ENCODE peak calls at places on chromosomes 12 and 14, in seven cellular contexts. A, X, Y, M, N, U and J are unnamed samples.

GRCh38 chr12:106601031-106601430 is 18.2 kb downstream of the RFX4 start:
- DNase-seq in A (no peak), X (no peak), Y (no peak), M (no peak), N (no peak), U (no peak), J (no peak)

GRCh38 chr14:99246536-99247083 is 25.4 kb downstream of the BCL11B start:
- DNase-seq in A (no peak), X (no peak), Y (no peak), M (no peak), N (no peak), U (no peak), J (no peak)

GRCh38 chr12:12661086-12661485 is 34.9 kb downstream of the GPR19 start:
- DNase-seq in A (no peak), X (peak), Y (no peak), M (no peak), N (no peak), U (no peak), J (no peak)

GRCh38 chr12:52826611-52827498 is 7.3 kb downstream of the KRT79 start:
- DNase-seq in A (no peak), X (no peak), Y (no peak), M (no peak), N (no peak), U (no peak), J (no peak)

GRCh38 chr12:6953417-6954315 is 2.5 kb downstream of the PTPN6 start:
- DNase-seq in A (peak), X (no peak), Y (peak), M (peak), N (no peak), U (peak), J (no peak)

GRCh38 chr12:32261638-32262037 is 137.7 kb upstream of the FGD4 start:
- DNase-seq in A (no peak), X (no peak), Y (no peak), M (no peak), N (no peak), U (no peak), J (no peak)

GRCh38 chr12:45580570-45580969 is 148.9 kb upstream of the ARID2 start:
- DNase-seq in A (no peak), X (no peak), Y (no peak), M (no peak), N (no peak), U (no peak), J (no peak)

GRCh38 chr14:23364164-23364571 is 804 bp downstream of the EFS start:
- DNase-seq in A (no peak), X (no peak), Y (no peak), M (no peak), N (no peak), U (no peak), J (peak)

GRCh38 chr12:92784795-92785562 is 82.2 kb downstream of the PLEKHG7 start:
- DNase-seq in A (no peak), X (peak), Y (no peak), M (no peak), N (no peak), U (no peak), J (peak)

GRCh38 chr12:2483713-2484112 is 311.1 kb upstream of the FKBP4 start:
- DNase-seq in A (no peak), X (no peak), Y (no peak), M (no peak), N (no peak), U (no peak), J (no peak)

GRCh38 chr14:24351517-24351916 is 11.7 kb upstream of the RIPK3 start:
- DNase-seq in A (no peak), X (peak), Y (no peak), M (no peak), N (no peak), U (no peak), J (no peak)

GRCh38 chr12:10873374-10873773 is 10.7 kb downstream of the PRH1 start:
- DNase-seq in A (no peak), X (no peak), Y (no peak), M (no peak), N (no peak), U (no peak), J (no peak)

GRCh38 chr12:112207397-112207924 is 82.1 kb downstream of the TRAFD1 start:
- DNase-seq in A (no peak), X (no peak), Y (no peak), M (no peak), N (no peak), U (no peak), J (no peak)

GRCh38 chr12:120720234-120720968 is 5.2 kb upstream of the ACADS start:
- DNase-seq in A (no peak), X (peak), Y (no peak), M (no peak), N (no peak), U (no peak), J (no peak)

GRCh38 chr14:26866741-26867140 is 268.9 kb upstream of the NOVA1 start:
- DNase-seq in A (no peak), X (no peak), Y (no peak), M (no peak), N (no peak), U (no peak), J (no peak)

GRCh38 chr12:2642176-2642892 is 152.4 kb upstream of the FKBP4 start:
- DNase-seq in A (no peak), X (no peak), Y (no peak), M (peak), N (no peak), U (no peak), J (no peak)

GRCh38 chr12:67804168-67804567 is 155.6 kb downstream of the DYRK2 start:
- DNase-seq in A (no peak), X (no peak), Y (no peak), M (no peak), N (no peak), U (no peak), J (no peak)

GRCh38 chr12:53989227-53990113 is 4.5 kb downstream of the HOXC10 start:
- DNase-seq in A (no peak), X (peak), Y (no peak), M (no peak), N (no peak), U (no peak), J (peak)

GRCh38 chr14:29529418-29529817 is 398.2 kb downstream of the PRKD1 start:
- DNase-seq in A (no peak), X (no peak), Y (no peak), M (no peak), N (no peak), U (no peak), J (no peak)

GRCh38 chr12:53031616-53032015 is 18.2 kb upstream of the TNS2 start:
- DNase-seq in A (no peak), X (no peak), Y (no peak), M (no peak), N (no peak), U (no peak), J (no peak)

GRCh38 chr12:91413591-91413990 is 231.0 kb upstream of the DCN start:
- DNase-seq in A (no peak), X (peak), Y (no peak), M (peak), N (no peak), U (no peak), J (peak)

GRCh38 chr12:130142736-130143135 is 19.5 kb upstream of the FZD10 start:
- DNase-seq in A (no peak), X (no peak), Y (no peak), M (no peak), N (no peak), U (no peak), J (no peak)

GRCh38 chr12:64892561-64892960 is 68.1 kb downstream of the TBC1D30 start:
- DNase-seq in A (no peak), X (no peak), Y (no peak), M (no peak), N (no peak), U (no peak), J (no peak)

GRCh38 chr12:89760783-89761182 is 52.1 kb upstream of the ATP2B1 start:
- DNase-seq in A (no peak), X (no peak), Y (no peak), M (no peak), N (no peak), U (no peak), J (no peak)

GRCh38 chr12:131830335-131831020 is 2.3 kb downstream of the MMP17 start:
- DNase-seq in A (peak), X (peak), Y (peak), M (peak), N (no peak), U (peak), J (peak)

GRCh38 chr12:113479578-113480335 is 8.1 kb upstream of the LHX5 start:
- DNase-seq in A (no peak), X (no peak), Y (no peak), M (no peak), N (no peak), U (peak), J (no peak)

GRCh38 chr12:16609140-16609539 is 3.2 kb upstream of the LMO3 start:
- DNase-seq in A (no peak), X (no peak), Y (no peak), M (no peak), N (no peak), U (no peak), J (no peak)

GRCh38 chr14:21267886-21268611 is 1.2 kb downstream of the HNRNPC start:
- DNase-seq in A (no peak), X (peak), Y (no peak), M (no peak), N (no peak), U (no peak), J (no peak)

GRCh38 chr12:52525661-52526499 is 5.7 kb upstream of the KRT5 start:
- DNase-seq in A (no peak), X (no peak), Y (no peak), M (no peak), N (no peak), U (no peak), J (no peak)

GRCh38 chr12:123512838-123513665 is 20.5 kb downstream of the RILPL1 start:
- DNase-seq in A (no peak), X (no peak), Y (no peak), M (no peak), N (no peak), U (no peak), J (no peak)

GRCh38 chr12:28189774-28190320 is 409 bp upstream of the CCDC91 start:
- DNase-seq in A (no peak), X (no peak), Y (no peak), M (no peak), N (no peak), U (no peak), J (no peak)

GRCh38 chr14:103136388-103137271 is 13.4 kb downstream of the TNFAIP2 start:
- DNase-seq in A (no peak), X (peak), Y (no peak), M (no peak), N (no peak), U (no peak), J (no peak)

DNA sequence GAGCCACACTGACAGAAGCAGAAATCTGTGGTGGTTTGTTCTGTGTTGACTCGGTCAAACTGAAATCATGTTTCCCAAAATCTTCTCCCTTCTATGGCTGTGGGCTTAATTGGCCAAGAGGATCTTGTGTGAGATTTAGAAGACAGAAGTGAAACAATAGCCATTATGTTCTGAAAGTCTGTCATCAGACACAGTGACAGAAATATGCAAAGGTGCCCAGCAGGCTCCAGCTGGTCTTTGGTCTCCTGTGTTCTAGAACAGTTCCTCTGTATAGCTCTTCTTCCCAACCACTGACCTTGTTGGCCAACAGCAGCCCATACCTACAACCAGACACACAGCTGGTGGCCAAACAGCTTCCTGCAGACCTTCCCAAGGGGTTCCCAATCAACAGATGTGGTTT is 25.0 kb upstream of the COCH start:
- DNase-seq in A (no peak), X (no peak), Y (no peak), M (peak), N (no peak), U (no peak), J (no peak)
- H3K27ac ChIP-seq in A (no peak), X (no peak), Y (no peak), M (no peak), N (no peak), U (no peak), J (no peak)

GRCh38 chr14:95256776-95257060 is 63.0 kb downstream of the CLMN start:
- DNase-seq in A (no peak), X (no peak), Y (no peak), M (no peak), N (no peak), U (no peak), J (no peak)

GRCh38 chr14:95255013-95255412 is 64.7 kb downstream of the CLMN start:
- DNase-seq in A (no peak), X (no peak), Y (no peak), M (no peak), N (no peak), U (no peak), J (no peak)

GRCh38 chr14:95254356-95254755 is 65.4 kb downstream of the CLMN start:
- DNase-seq in A (no peak), X (no peak), Y (no peak), M (no peak), N (no peak), U (no peak), J (no peak)

GRCh38 chr14:95256011-95256775 is 63.5 kb downstream of the CLMN start:
- DNase-seq in A (no peak), X (no peak), Y (no peak), M (no peak), N (no peak), U (no peak), J (no peak)

DNA sequence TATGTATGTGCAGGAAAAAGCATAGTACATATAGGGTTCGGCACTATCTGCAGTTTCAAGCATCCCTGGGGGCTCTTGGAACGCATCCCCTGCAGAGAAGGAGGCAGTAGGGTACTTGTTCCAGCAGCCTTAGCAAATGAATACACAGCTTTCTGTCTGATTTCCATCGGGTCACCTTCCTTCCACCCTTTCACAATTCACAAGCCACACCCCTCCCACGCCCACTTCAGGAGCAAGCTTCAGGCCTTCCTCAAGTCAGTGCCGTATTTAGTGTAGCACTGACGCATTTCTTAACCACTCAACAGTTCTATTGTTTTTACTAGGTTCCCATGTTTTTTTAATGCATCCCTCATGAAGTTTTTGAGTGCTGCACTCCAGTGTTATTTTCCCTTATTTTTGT is 64.2 kb downstream of the CLMN start:
- DNase-seq in A (peak), X (peak), Y (no peak), M (peak), N (no peak), U (no peak), J (peak)
- H3K4me3 ChIP-seq in A (no peak), X (no peak), Y (no peak), M (no peak), N (no peak), U (no peak), J (no peak)

GRCh38 chr14:45253754-45254300 is 825 bp upstream of the MIS18BP1 start:
- DNase-seq in A (peak), X (peak), Y (no peak), M (peak), N (no peak), U (peak), J (peak)
- H3K27ac ChIP-seq in A (peak), X (peak), Y (peak), M (peak), N (peak), U (peak), J (peak)

DNA sequence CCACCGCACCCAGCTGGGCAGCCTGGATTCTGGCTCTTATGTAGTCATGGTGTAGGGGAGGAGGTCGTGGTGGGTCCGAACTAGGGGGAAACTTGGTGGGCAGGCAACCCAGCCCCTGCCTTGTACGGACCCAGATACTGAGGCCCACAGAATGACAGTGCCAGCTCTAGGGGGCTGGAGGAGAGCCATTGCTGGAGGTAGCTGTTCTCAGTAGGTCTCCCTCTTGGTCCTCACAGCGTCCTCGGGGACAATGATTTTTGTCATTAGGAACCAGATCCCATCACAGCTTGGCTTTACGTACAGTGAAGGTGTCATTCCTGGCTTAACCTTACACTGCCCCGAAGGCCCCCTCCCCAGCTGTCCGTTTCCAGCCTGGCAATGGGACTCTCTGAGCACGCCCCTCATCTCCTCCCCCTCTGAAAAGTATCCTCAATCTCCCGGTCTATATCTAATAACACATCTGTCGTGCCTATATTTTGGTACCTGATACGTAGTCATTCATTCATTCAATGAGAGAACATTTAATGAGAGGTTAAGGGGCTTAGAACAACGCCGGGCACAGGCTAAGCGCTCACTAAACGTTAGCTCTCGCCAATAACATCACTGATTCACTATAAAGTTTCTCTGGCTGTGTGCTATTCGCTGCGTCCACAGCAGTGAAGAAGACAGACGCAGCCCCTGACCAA is 619 bp upstream of the DYNC1H1 start:
- DNase-seq in A (no peak), X (no peak), Y (no peak), M (no peak), N (no peak), U (no peak), J (no peak)
- H3K4me3 ChIP-seq in A (no peak), X (peak), Y (peak), M (no peak), N (peak), U (peak), J (no peak)

GRCh38 chr14:44895716-44896115 is 66.0 kb downstream of the KLHL28 start:
- DNase-seq in A (no peak), X (peak), Y (no peak), M (no peak), N (no peak), U (no peak), J (no peak)
- H3K27ac ChIP-seq in A (no peak), X (no peak), Y (no peak), M (peak), N (peak), U (peak), J (no peak)

DNA sequence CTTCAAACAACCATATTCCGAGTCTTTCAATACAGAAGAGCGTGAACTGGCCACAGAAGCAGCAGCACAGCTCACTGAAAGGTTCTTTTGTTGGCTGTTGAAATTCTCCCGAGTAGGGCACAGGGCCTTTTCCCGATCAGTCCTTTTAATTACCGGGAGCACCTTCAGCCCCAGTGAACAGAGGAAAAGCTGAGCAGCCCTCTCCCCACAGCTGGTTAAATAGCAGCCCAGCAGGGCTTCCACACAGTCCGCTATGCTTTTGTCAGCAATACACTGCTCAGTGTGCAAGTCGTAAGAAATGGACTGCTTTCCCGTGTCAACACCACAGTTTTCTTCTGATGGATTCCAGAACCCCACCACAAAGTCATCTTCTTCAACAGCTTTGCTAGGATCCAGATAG is 61.3 kb downstream of the DICER1 start:
- DNase-seq in A (no peak), X (no peak), Y (no peak), M (no peak), N (no peak), U (no peak), J (no peak)
- H3K4me3 ChIP-seq in A (no peak), X (no peak), Y (no peak), M (no peak), N (no peak), U (no peak), J (no peak)

GRCh38 chr12:116612436-116612835 is 53.3 kb downstream of the MAP1LC3B2 start:
- DNase-seq in A (no peak), X (no peak), Y (no peak), M (no peak), N (no peak), U (no peak), J (no peak)
- H3K27ac ChIP-seq in A (no peak), X (no peak), Y (no peak), M (no peak), N (no peak), U (no peak), J (no peak)

GRCh38 chr12:57004651-57005050 is 1.7 kb downstream of the ZBTB39 start:
- DNase-seq in A (no peak), X (no peak), Y (no peak), M (no peak), N (no peak), U (no peak), J (no peak)
- H3K4me3 ChIP-seq in A (no peak), X (no peak), Y (peak), M (no peak), N (no peak), U (peak), J (no peak)

DNA sequence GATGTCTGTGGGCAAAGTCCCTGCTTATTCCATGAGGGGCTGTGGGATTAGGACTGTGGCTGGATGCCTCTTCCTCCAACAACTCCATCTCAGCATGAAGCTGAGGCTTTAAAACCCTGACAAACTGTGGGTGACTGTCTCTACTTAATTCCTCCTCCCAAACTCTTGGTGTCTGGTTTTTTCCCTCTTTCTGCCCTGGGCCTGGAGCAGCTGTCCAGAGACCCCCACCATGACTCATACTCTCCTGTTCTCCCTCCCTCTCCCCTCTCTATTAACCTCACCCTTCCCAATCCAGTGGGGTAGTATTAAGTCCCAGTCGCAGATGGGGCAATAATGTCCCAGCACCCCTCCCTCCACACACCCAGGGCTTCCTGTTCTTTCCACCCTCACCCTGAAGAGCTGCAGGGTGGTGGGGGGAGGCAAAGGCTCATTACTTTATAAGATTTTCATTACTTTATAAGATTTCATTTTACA is 2.1 kb upstream of the DNAJC14 start:
- DNase-seq in A (no peak), X (no peak), Y (no peak), M (no peak), N (no peak), U (no peak), J (no peak)
- H3K27ac ChIP-seq in A (peak), X (peak), Y (peak), M (peak), N (peak), U (peak), J (peak)